ENCODE peak calls at places on chromosomes 1 and 21, in nine cellular contexts. One of them, this sample, is unnamed.

GRCh38 chr1:201761871-201762270 is 67.1 kb upstream of the IPO9 start:
- DNase-seq in CD8-positive, alpha-beta memory T cell: no peak
- DNase-seq in stimulated activated naive B cell treated with anti-CD40 and anti-IgM and Interleukin-4, amounts not matched to agents 10 μg/mL and 1 μg/mL and 100 μg/mL, for 72 hours: no peak
- DNase-seq in activated naive CD8-positive, alpha-beta T cell treated with anti-CD3 and anti-CD28 coated beads, Interleukin-2, amount 50 U/mL, for 24 hours: no peak
- DNase-seq in heart left ventricle: no peak
- DNase-seq in T-helper 1 cell: no peak
- DNase-seq in left ventricle myocardium superior: no peak
- DNase-seq in head of caudate nucleus: no peak
- DNase-seq in EL: peak
- DNase-seq in this sample: no peak

GRCh38 chr21:34874689-34875513 is 174.2 kb downstream of the RUNX1 start:
- DNase-seq in head of caudate nucleus: no peak
- DNase-seq in CD8-positive, alpha-beta memory T cell: no peak
- DNase-seq in left ventricle myocardium superior: no peak
- DNase-seq in heart left ventricle: no peak
- DNase-seq in T-helper 1 cell: no peak
- DNase-seq in EL: no peak
- DNase-seq in stimulated activated naive B cell treated with anti-CD40 and anti-IgM and Interleukin-4, amounts not matched to agents 10 μg/mL and 1 μg/mL and 100 μg/mL, for 72 hours: no peak
- DNase-seq in activated naive CD8-positive, alpha-beta T cell treated with anti-CD3 and anti-CD28 coated beads, Interleukin-2, amount 50 U/mL, for 24 hours: no peak
- DNase-seq in this sample: no peak

GRCh38 chr1:1895456-1896333 is 4.8 kb upstream of the GNB1 start:
- DNase-seq in heart left ventricle: no peak
- DNase-seq in stimulated activated naive B cell treated with anti-CD40 and anti-IgM and Interleukin-4, amounts not matched to agents 10 μg/mL and 1 μg/mL and 100 μg/mL, for 72 hours: no peak
- DNase-seq in EL: no peak
- DNase-seq in T-helper 1 cell: no peak
- DNase-seq in activated naive CD8-positive, alpha-beta T cell treated with anti-CD3 and anti-CD28 coated beads, Interleukin-2, amount 50 U/mL, for 24 hours: no peak
- DNase-seq in left ventricle myocardium superior: no peak
- DNase-seq in CD8-positive, alpha-beta memory T cell: no peak
- DNase-seq in head of caudate nucleus: no peak
- DNase-seq in this sample: no peak

GRCh38 chr21:36430841-36431240 is 45.6 kb downstream of the CHAF1B start:
- DNase-seq in activated naive CD8-positive, alpha-beta T cell treated with anti-CD3 and anti-CD28 coated beads, Interleukin-2, amount 50 U/mL, for 24 hours: no peak
- DNase-seq in head of caudate nucleus: no peak
- DNase-seq in T-helper 1 cell: no peak
- DNase-seq in stimulated activated naive B cell treated with anti-CD40 and anti-IgM and Interleukin-4, amounts not matched to agents 10 μg/mL and 1 μg/mL and 100 μg/mL, for 72 hours: no peak
- DNase-seq in heart left ventricle: no peak
- DNase-seq in EL: no peak
- DNase-seq in left ventricle myocardium superior: no peak
- DNase-seq in CD8-positive, alpha-beta memory T cell: no peak
- DNase-seq in this sample: no peak

GRCh38 chr21:23478381-23478780 is 2128.9 kb downstream of the MRPL39 start:
- DNase-seq in EL: no peak
- DNase-seq in head of caudate nucleus: no peak
- DNase-seq in left ventricle myocardium superior: no peak
- DNase-seq in activated naive CD8-positive, alpha-beta T cell treated with anti-CD3 and anti-CD28 coated beads, Interleukin-2, amount 50 U/mL, for 24 hours: no peak
- DNase-seq in T-helper 1 cell: no peak
- DNase-seq in heart left ventricle: no peak
- DNase-seq in CD8-positive, alpha-beta memory T cell: no peak
- DNase-seq in stimulated activated naive B cell treated with anti-CD40 and anti-IgM and Interleukin-4, amounts not matched to agents 10 μg/mL and 1 μg/mL and 100 μg/mL, for 72 hours: no peak
- DNase-seq in this sample: no peak

GRCh38 chr21:45877160-45877438 is 104.5 kb upstream of the COL6A1 start:
- DNase-seq in T-helper 1 cell: no peak
- DNase-seq in stimulated activated naive B cell treated with anti-CD40 and anti-IgM and Interleukin-4, amounts not matched to agents 10 μg/mL and 1 μg/mL and 100 μg/mL, for 72 hours: no peak
- DNase-seq in EL: no peak
- DNase-seq in head of caudate nucleus: no peak
- DNase-seq in activated naive CD8-positive, alpha-beta T cell treated with anti-CD3 and anti-CD28 coated beads, Interleukin-2, amount 50 U/mL, for 24 hours: no peak
- DNase-seq in heart left ventricle: no peak
- DNase-seq in CD8-positive, alpha-beta memory T cell: no peak
- DNase-seq in left ventricle myocardium superior: no peak
- DNase-seq in this sample: no peak

GRCh38 chr1:21338568-21339401 is 48.5 kb upstream of the ECE1 start:
- DNase-seq in head of caudate nucleus: no peak
- DNase-seq in activated naive CD8-positive, alpha-beta T cell treated with anti-CD3 and anti-CD28 coated beads, Interleukin-2, amount 50 U/mL, for 24 hours: no peak
- DNase-seq in heart left ventricle: peak
- DNase-seq in CD8-positive, alpha-beta memory T cell: no peak
- DNase-seq in EL: no peak
- DNase-seq in T-helper 1 cell: no peak
- DNase-seq in stimulated activated naive B cell treated with anti-CD40 and anti-IgM and Interleukin-4, amounts not matched to agents 10 μg/mL and 1 μg/mL and 100 μg/mL, for 72 hours: no peak
- DNase-seq in left ventricle myocardium superior: peak
- DNase-seq in this sample: no peak

GRCh38 chr1:203346060-203346754 is 4.7 kb downstream of the FMOD start:
- DNase-seq in head of caudate nucleus: no peak
- DNase-seq in stimulated activated naive B cell treated with anti-CD40 and anti-IgM and Interleukin-4, amounts not matched to agents 10 μg/mL and 1 μg/mL and 100 μg/mL, for 72 hours: no peak
- DNase-seq in EL: no peak
- DNase-seq in heart left ventricle: no peak
- DNase-seq in activated naive CD8-positive, alpha-beta T cell treated with anti-CD3 and anti-CD28 coated beads, Interleukin-2, amount 50 U/mL, for 24 hours: no peak
- DNase-seq in T-helper 1 cell: no peak
- DNase-seq in left ventricle myocardium superior: no peak
- DNase-seq in CD8-positive, alpha-beta memory T cell: no peak
- DNase-seq in this sample: no peak

GRCh38 chr21:15164678-15165303 is 100.0 kb upstream of the NRIP1 start:
- DNase-seq in CD8-positive, alpha-beta memory T cell: no peak
- DNase-seq in head of caudate nucleus: no peak
- DNase-seq in heart left ventricle: no peak
- DNase-seq in T-helper 1 cell: no peak
- DNase-seq in stimulated activated naive B cell treated with anti-CD40 and anti-IgM and Interleukin-4, amounts not matched to agents 10 μg/mL and 1 μg/mL and 100 μg/mL, for 72 hours: no peak
- DNase-seq in activated naive CD8-positive, alpha-beta T cell treated with anti-CD3 and anti-CD28 coated beads, Interleukin-2, amount 50 U/mL, for 24 hours: no peak
- DNase-seq in left ventricle myocardium superior: no peak
- DNase-seq in EL: peak
- DNase-seq in this sample: no peak

GRCh38 chr1:29809446-29810120 is 573.3 kb downstream of the PTPRU start:
- DNase-seq in head of caudate nucleus: peak
- DNase-seq in T-helper 1 cell: no peak
- DNase-seq in left ventricle myocardium superior: no peak
- DNase-seq in CD8-positive, alpha-beta memory T cell: no peak
- DNase-seq in EL: no peak
- DNase-seq in heart left ventricle: no peak
- DNase-seq in stimulated activated naive B cell treated with anti-CD40 and anti-IgM and Interleukin-4, amounts not matched to agents 10 μg/mL and 1 μg/mL and 100 μg/mL, for 72 hours: no peak
- DNase-seq in activated naive CD8-positive, alpha-beta T cell treated with anti-CD3 and anti-CD28 coated beads, Interleukin-2, amount 50 U/mL, for 24 hours: no peak
- DNase-seq in this sample: no peak

GRCh38 chr1:215719569-215719968 is 152.5 kb downstream of the KCTD3 start:
- DNase-seq in EL: peak
- DNase-seq in heart left ventricle: no peak
- DNase-seq in left ventricle myocardium superior: no peak
- DNase-seq in T-helper 1 cell: no peak
- DNase-seq in activated naive CD8-positive, alpha-beta T cell treated with anti-CD3 and anti-CD28 coated beads, Interleukin-2, amount 50 U/mL, for 24 hours: no peak
- DNase-seq in CD8-positive, alpha-beta memory T cell: no peak
- DNase-seq in head of caudate nucleus: no peak
- DNase-seq in stimulated activated naive B cell treated with anti-CD40 and anti-IgM and Interleukin-4, amounts not matched to agents 10 μg/mL and 1 μg/mL and 100 μg/mL, for 72 hours: no peak
- DNase-seq in this sample: no peak

GRCh38 chr1:220803401-220804201 is 16.9 kb downstream of the MTARC1 start:
- DNase-seq in heart left ventricle: no peak
- DNase-seq in stimulated activated naive B cell treated with anti-CD40 and anti-IgM and Interleukin-4, amounts not matched to agents 10 μg/mL and 1 μg/mL and 100 μg/mL, for 72 hours: no peak
- DNase-seq in CD8-positive, alpha-beta memory T cell: peak
- DNase-seq in left ventricle myocardium superior: no peak
- DNase-seq in activated naive CD8-positive, alpha-beta T cell treated with anti-CD3 and anti-CD28 coated beads, Interleukin-2, amount 50 U/mL, for 24 hours: peak
- DNase-seq in EL: peak
- DNase-seq in T-helper 1 cell: no peak
- DNase-seq in head of caudate nucleus: no peak
- DNase-seq in this sample: peak